ENCODE peak calls at places on chromosomes 5 and 9, in nine cellular contexts. One of them, this sample, is unnamed.
A peak's percentile ranks its signal among the peaks of the same experiment; 100 is the strongest.

GRCh38 chr5:173823721-173824567 is 64.2 kb upstream of the CPEB4 start:
- DNase-seq in fibroblast of lung: peak; percentile 90
- DNase-seq in A549: peak; percentile 93
- DNase-seq in WTC11: no peak
- DNase-seq in D721Med: no peak
- DNase-seq in neural progenitor cell: peak; percentile 58
- DNase-seq in epithelial cell of esophagus: peak; percentile 95
- DNase-seq in PC-3: peak; percentile 98
- DNase-seq in ovary: peak; percentile 53
- DNase-seq in this sample: no peak

GRCh38 chr5:52838306-52839015 is 50.7 kb downstream of the ITGA1 start:
- DNase-seq in fibroblast of lung: peak; percentile 71
- DNase-seq in A549: no peak
- DNase-seq in WTC11: no peak
- DNase-seq in D721Med: no peak
- DNase-seq in neural progenitor cell: no peak
- DNase-seq in epithelial cell of esophagus: peak; percentile 69
- DNase-seq in PC-3: no peak
- DNase-seq in ovary: no peak
- DNase-seq in this sample: no peak

GRCh38 chr5:143837306-143837848 is 25.4 kb downstream of the HMHB1 start:
- DNase-seq in fibroblast of lung: peak; percentile 55
- DNase-seq in A549: no peak
- DNase-seq in WTC11: no peak
- DNase-seq in D721Med: no peak
- DNase-seq in neural progenitor cell: no peak
- DNase-seq in epithelial cell of esophagus: no peak
- DNase-seq in PC-3: no peak
- DNase-seq in ovary: no peak
- DNase-seq in this sample: no peak

GRCh38 chr9:71766663-71767062 is 1.6 kb downstream of the CEMIP2 start:
- DNase-seq in fibroblast of lung: no peak
- DNase-seq in A549: no peak
- DNase-seq in WTC11: no peak
- DNase-seq in D721Med: no peak
- DNase-seq in neural progenitor cell: no peak
- DNase-seq in epithelial cell of esophagus: peak; percentile 56
- DNase-seq in PC-3: peak; percentile 42
- DNase-seq in ovary: no peak
- DNase-seq in this sample: no peak

GRCh38 chr9:98127226-98127625 is 8.2 kb upstream of the TRIM14 start:
- DNase-seq in fibroblast of lung: no peak
- DNase-seq in A549: no peak
- DNase-seq in WTC11: no peak
- DNase-seq in D721Med: no peak
- DNase-seq in neural progenitor cell: no peak
- DNase-seq in epithelial cell of esophagus: no peak
- DNase-seq in PC-3: no peak
- DNase-seq in ovary: no peak
- DNase-seq in this sample: no peak

GRCh38 chr5:171272996-171273970 is 35.8 kb upstream of the TLX3 start:
- DNase-seq in fibroblast of lung: peak; percentile 31
- DNase-seq in A549: peak; percentile 55
- DNase-seq in WTC11: peak; percentile 41
- DNase-seq in D721Med: no peak
- DNase-seq in neural progenitor cell: peak; percentile 58
- DNase-seq in epithelial cell of esophagus: peak; percentile 55
- DNase-seq in PC-3: peak; percentile 60
- DNase-seq in ovary: no peak
- DNase-seq in this sample: peak; percentile 14

GRCh38 chr5:4561403-4561802 is 578.7 kb upstream of the ADAMTS16 start:
- DNase-seq in fibroblast of lung: no peak
- DNase-seq in A549: no peak
- DNase-seq in WTC11: no peak
- DNase-seq in D721Med: no peak
- DNase-seq in neural progenitor cell: no peak
- DNase-seq in epithelial cell of esophagus: no peak
- DNase-seq in PC-3: no peak
- DNase-seq in ovary: no peak
- DNase-seq in this sample: no peak

GRCh38 chr5:68922172-68922987 is 171.4 kb upstream of the SLC30A5 start:
- DNase-seq in fibroblast of lung: no peak
- DNase-seq in A549: no peak
- DNase-seq in WTC11: no peak
- DNase-seq in D721Med: no peak
- DNase-seq in neural progenitor cell: no peak
- DNase-seq in epithelial cell of esophagus: no peak
- DNase-seq in PC-3: no peak
- DNase-seq in ovary: no peak
- DNase-seq in this sample: no peak

GRCh38 chr5:117713585-117714198 is 1139.1 kb upstream of the SEMA6A start:
- DNase-seq in fibroblast of lung: no peak
- DNase-seq in A549: peak; percentile 21
- DNase-seq in WTC11: no peak
- DNase-seq in D721Med: no peak
- DNase-seq in neural progenitor cell: no peak
- DNase-seq in epithelial cell of esophagus: peak; percentile 13
- DNase-seq in PC-3: no peak
- DNase-seq in ovary: no peak
- DNase-seq in this sample: peak; percentile 6

GRCh38 chr5:142655339-142656267 is 30.3 kb downstream of the FGF1 start:
- DNase-seq in fibroblast of lung: peak; percentile 56
- DNase-seq in A549: peak; percentile 71
- DNase-seq in WTC11: peak; percentile 88
- DNase-seq in D721Med: peak; percentile 79
- DNase-seq in neural progenitor cell: peak; percentile 87
- DNase-seq in epithelial cell of esophagus: peak; percentile 72
- DNase-seq in PC-3: peak; percentile 77
- DNase-seq in ovary: peak; percentile 93
- DNase-seq in this sample: peak; percentile 93

GRCh38 chr9:134736791-134737489 is 95.3 kb downstream of the COL5A1 start:
- DNase-seq in fibroblast of lung: no peak
- DNase-seq in A549: no peak
- DNase-seq in WTC11: no peak
- DNase-seq in D721Med: no peak
- DNase-seq in neural progenitor cell: no peak
- DNase-seq in epithelial cell of esophagus: no peak
- DNase-seq in PC-3: no peak
- DNase-seq in ovary: no peak
- DNase-seq in this sample: no peak

GRCh38 chr9:134739660-134739968 is 98.0 kb downstream of the COL5A1 start:
- DNase-seq in fibroblast of lung: no peak
- DNase-seq in A549: no peak
- DNase-seq in WTC11: no peak
- DNase-seq in D721Med: no peak
- DNase-seq in neural progenitor cell: no peak
- DNase-seq in epithelial cell of esophagus: no peak
- DNase-seq in PC-3: no peak
- DNase-seq in ovary: no peak
- DNase-seq in this sample: no peak

GRCh38 chr9:134738869-134739659 is 97.5 kb downstream of the COL5A1 start:
- DNase-seq in fibroblast of lung: peak; percentile 35
- DNase-seq in A549: peak; percentile 45
- DNase-seq in WTC11: peak; percentile 83
- DNase-seq in D721Med: peak; percentile 94
- DNase-seq in neural progenitor cell: peak; percentile 83
- DNase-seq in epithelial cell of esophagus: peak; percentile 2
- DNase-seq in PC-3: peak; percentile 58
- DNase-seq in ovary: peak; percentile 89
- DNase-seq in this sample: peak; percentile 89

GRCh38 chr9:134740071-134740470 is 98.5 kb downstream of the COL5A1 start:
- DNase-seq in fibroblast of lung: no peak
- DNase-seq in A549: no peak
- DNase-seq in WTC11: no peak
- DNase-seq in D721Med: no peak
- DNase-seq in neural progenitor cell: no peak
- DNase-seq in epithelial cell of esophagus: no peak
- DNase-seq in PC-3: no peak
- DNase-seq in ovary: no peak
- DNase-seq in this sample: no peak

DNA sequence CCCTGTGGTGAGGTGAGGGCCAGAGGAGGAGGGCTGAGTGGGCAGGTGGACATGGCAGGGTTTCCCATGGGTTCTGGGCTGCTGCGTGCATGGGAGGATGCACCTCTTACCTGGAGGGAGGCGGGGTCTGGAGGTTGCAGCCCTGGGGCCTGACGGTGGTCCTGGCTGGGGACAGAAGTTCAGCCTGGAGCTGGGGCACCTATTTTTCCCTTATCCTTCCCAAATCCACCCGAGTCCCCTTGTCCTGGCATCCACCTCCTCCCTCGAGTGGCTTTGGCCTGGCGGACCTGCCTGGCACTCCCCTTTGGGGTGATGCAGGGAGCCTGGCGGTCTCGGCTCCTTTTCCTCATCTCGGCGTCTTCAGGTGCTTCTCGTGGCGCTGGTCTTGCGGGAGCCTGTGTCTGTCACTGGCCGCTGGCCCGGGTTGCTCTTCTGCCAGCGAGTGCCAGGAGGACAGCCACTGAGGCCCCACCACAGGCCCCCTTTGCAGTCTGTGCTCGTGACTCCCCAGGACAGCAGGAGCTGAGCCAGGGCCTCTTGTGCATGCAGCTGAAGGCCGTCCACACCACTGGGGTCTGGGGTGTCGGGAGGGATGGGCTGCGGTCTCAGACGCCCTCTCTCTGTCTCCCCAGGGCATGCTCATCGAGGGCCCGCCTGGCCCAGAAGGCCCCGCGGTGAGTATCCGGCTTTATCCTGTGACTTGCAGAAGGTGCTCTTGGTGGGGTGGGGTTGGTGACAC is 96.4 kb downstream of the COL5A1 start:
- DNase-seq in fibroblast of lung: no peak
- DNase-seq in A549: no peak
- DNase-seq in WTC11: no peak
- DNase-seq in D721Med: no peak
- DNase-seq in neural progenitor cell: no peak
- DNase-seq in epithelial cell of esophagus: no peak
- DNase-seq in PC-3: no peak
- DNase-seq in ovary: no peak
- DNase-seq in this sample: no peak
- TF ChIP-seq CTCF in fibroblast of lung: no peak
- TF ChIP-seq CTCF in A549: no peak
- TF ChIP-seq CTCF in WTC11: no peak
- TF ChIP-seq CTCF in D721Med: no peak
- TF ChIP-seq CTCF in neural progenitor cell: no peak
- TF ChIP-seq CTCF in epithelial cell of esophagus: no peak
- TF ChIP-seq CTCF in PC-3: no peak
- TF ChIP-seq CTCF in ovary: no peak
- TF ChIP-seq CTCF in this sample: no peak

GRCh38 chr9:96245399-96245798 is 56.6 kb downstream of the HSD17B3 start:
- DNase-seq in fibroblast of lung: no peak
- DNase-seq in A549: no peak
- DNase-seq in WTC11: peak; percentile 48
- DNase-seq in D721Med: no peak
- DNase-seq in neural progenitor cell: peak; percentile 17
- DNase-seq in epithelial cell of esophagus: no peak
- DNase-seq in PC-3: no peak
- DNase-seq in ovary: no peak
- DNase-seq in this sample: no peak
- TF ChIP-seq CTCF in fibroblast of lung: no peak
- TF ChIP-seq CTCF in A549: no peak
- TF ChIP-seq CTCF in WTC11: peak; percentile 62
- TF ChIP-seq CTCF in D721Med: peak; percentile 2
- TF ChIP-seq CTCF in neural progenitor cell: peak; percentile 46
- TF ChIP-seq CTCF in epithelial cell of esophagus: no peak
- TF ChIP-seq CTCF in PC-3: peak; percentile 45
- TF ChIP-seq CTCF in ovary: no peak
- TF ChIP-seq CTCF in this sample: peak; percentile 25

DNA sequence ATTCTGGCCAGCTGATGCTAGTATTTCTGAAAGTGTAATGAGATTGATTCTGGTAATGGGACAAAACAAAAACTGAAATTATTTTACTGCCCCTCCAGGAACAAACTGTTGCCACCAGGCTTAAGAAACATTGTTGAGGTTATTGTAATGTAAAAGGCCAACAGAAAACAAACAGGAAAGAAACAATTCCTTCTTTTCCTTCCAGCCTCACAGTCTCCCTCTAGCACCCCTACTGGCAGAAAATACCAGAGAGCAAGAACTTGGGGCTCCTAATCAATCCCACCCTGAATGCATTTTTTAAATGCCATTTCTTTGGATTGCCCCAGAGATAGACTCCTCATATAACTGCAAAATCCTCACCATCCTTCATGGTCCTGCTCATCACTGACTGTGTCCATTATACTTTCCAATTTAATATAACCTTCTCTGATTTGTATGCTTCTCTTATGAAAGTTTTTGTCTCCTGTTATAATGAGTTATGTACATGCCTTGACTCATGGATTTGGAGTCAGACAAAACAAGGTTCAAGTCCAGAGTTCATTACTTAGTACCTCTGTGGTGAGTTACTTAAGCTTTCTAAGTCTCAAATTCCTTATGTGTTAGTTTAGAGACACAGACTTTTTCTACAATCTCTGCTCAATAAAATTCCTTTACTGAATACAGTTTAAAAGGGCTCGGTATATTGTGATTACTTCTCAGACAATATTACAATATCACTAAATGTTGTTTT is 157.9 kb upstream of the FBN2 start:
- DNase-seq in fibroblast of lung: peak; percentile 35
- DNase-seq in A549: no peak
- DNase-seq in WTC11: peak; percentile 33
- DNase-seq in D721Med: no peak
- DNase-seq in neural progenitor cell: peak; percentile 44
- DNase-seq in epithelial cell of esophagus: no peak
- DNase-seq in PC-3: peak; percentile 26
- DNase-seq in ovary: no peak
- DNase-seq in this sample: peak; percentile 10
- TF ChIP-seq CTCF in fibroblast of lung: peak; percentile 26
- TF ChIP-seq CTCF in A549: no peak
- TF ChIP-seq CTCF in WTC11: peak; percentile 36
- TF ChIP-seq CTCF in D721Med: peak; percentile 17
- TF ChIP-seq CTCF in neural progenitor cell: peak; percentile 68
- TF ChIP-seq CTCF in epithelial cell of esophagus: peak; percentile 50
- TF ChIP-seq CTCF in PC-3: peak; percentile 65
- TF ChIP-seq CTCF in ovary: no peak
- TF ChIP-seq CTCF in this sample: peak; percentile 52

DNA sequence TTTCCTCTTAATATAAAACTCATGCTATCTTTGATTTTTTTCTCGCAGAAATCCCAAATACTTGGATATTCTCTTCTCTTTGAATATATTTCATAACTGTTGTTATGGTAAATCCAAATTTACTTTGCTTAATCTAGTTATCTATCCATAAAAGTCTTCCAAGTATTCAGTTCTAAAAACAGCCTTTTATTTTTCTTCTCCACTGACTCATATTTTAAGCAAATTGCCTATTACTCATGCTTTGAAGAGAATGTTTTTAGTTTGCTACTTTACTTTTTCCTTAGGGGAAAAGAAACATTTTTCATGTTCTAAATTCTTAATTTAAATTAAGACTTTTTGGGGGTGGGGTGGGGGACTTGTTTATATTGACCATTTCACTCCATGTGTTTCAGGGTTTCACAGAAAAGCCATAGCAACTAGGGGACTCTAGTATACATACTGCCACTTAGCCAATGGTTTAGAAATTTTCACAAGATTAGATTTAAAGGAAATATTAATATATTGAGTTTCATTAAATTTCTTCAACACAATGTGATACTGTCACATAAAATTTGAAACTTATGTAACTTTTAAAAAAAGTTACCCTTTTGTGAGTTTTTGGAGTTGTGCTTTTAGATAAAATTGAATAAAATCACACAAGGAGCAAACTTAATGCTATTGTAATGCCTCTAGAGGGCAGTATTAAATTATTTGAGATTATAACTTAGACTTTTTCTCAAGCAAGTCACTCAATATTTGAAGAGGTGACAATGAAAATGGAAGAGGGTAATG is 545.8 kb upstream of the ARRDC3 start:
- DNase-seq in fibroblast of lung: peak; percentile 37
- DNase-seq in A549: peak; percentile 11
- DNase-seq in WTC11: no peak
- DNase-seq in D721Med: no peak
- DNase-seq in neural progenitor cell: peak; percentile 25
- DNase-seq in epithelial cell of esophagus: peak; percentile 7
- DNase-seq in PC-3: peak; percentile 67
- DNase-seq in ovary: no peak
- DNase-seq in this sample: no peak
- TF ChIP-seq CTCF in fibroblast of lung: no peak
- TF ChIP-seq CTCF in A549: peak; percentile 70
- TF ChIP-seq CTCF in WTC11: no peak
- TF ChIP-seq CTCF in D721Med: peak; percentile 62
- TF ChIP-seq CTCF in neural progenitor cell: peak; percentile 76
- TF ChIP-seq CTCF in epithelial cell of esophagus: peak; percentile 20
- TF ChIP-seq CTCF in PC-3: peak; percentile 86
- TF ChIP-seq CTCF in ovary: no peak
- TF ChIP-seq CTCF in this sample: peak; percentile 74